ENCODE peak calls at places on chromosomes 13 and 19, in ten cellular contexts. One of them, this sample, is unnamed.

GRCh38 chr13:110106726-110107125 is 200.2 kb downstream of the COL4A1 start:
- DNase-seq in fibroblast of mammary gland: no peak
- DNase-seq in colonic mucosa: no peak
- DNase-seq in OCI-M1: no peak
- DNase-seq in cardiac fibroblast: no peak
- DNase-seq in thoracic aorta: no peak
- DNase-seq in stimulated activated CD4-positive, alpha-beta T cell treated with anti-CD3 and anti-CD28 coated beads, TNF-alpha, amount 100 ng/mL, for 1 hour: no peak
- DNase-seq in lower lobe of right lung: no peak
- DNase-seq in HTR-8/SVneo: no peak
- DNase-seq in AG09319: peak; percentile 22
- DNase-seq in this sample: no peak

GRCh38 chr19:38417544-38418506 is 8.2 kb downstream of the RASGRP4 start:
- DNase-seq in fibroblast of mammary gland: no peak
- DNase-seq in colonic mucosa: peak; percentile 70
- DNase-seq in OCI-M1: peak; percentile 93
- DNase-seq in cardiac fibroblast: no peak
- DNase-seq in thoracic aorta: no peak
- DNase-seq in stimulated activated CD4-positive, alpha-beta T cell treated with anti-CD3 and anti-CD28 coated beads, TNF-alpha, amount 100 ng/mL, for 1 hour: peak; percentile 37
- DNase-seq in lower lobe of right lung: peak; percentile 88
- DNase-seq in HTR-8/SVneo: no peak
- DNase-seq in AG09319: no peak
- DNase-seq in this sample: no peak

GRCh38 chr19:12786149-12786870 is 5.0 kb upstream of the JUNB start:
- DNase-seq in fibroblast of mammary gland: no peak
- DNase-seq in colonic mucosa: peak; percentile 88
- DNase-seq in OCI-M1: peak; percentile 52
- DNase-seq in cardiac fibroblast: no peak
- DNase-seq in thoracic aorta: no peak
- DNase-seq in stimulated activated CD4-positive, alpha-beta T cell treated with anti-CD3 and anti-CD28 coated beads, TNF-alpha, amount 100 ng/mL, for 1 hour: no peak
- DNase-seq in lower lobe of right lung: peak; percentile 94
- DNase-seq in HTR-8/SVneo: no peak
- DNase-seq in AG09319: no peak
- DNase-seq in this sample: no peak

GRCh38 chr19:18194554-18195238 is 1.7 kb downstream of the MPV17L2 start:
- DNase-seq in fibroblast of mammary gland: peak; percentile 57
- DNase-seq in colonic mucosa: peak; percentile 41
- DNase-seq in OCI-M1: no peak
- DNase-seq in cardiac fibroblast: no peak
- DNase-seq in thoracic aorta: no peak
- DNase-seq in stimulated activated CD4-positive, alpha-beta T cell treated with anti-CD3 and anti-CD28 coated beads, TNF-alpha, amount 100 ng/mL, for 1 hour: peak; percentile 15
- DNase-seq in lower lobe of right lung: no peak
- DNase-seq in HTR-8/SVneo: no peak
- DNase-seq in AG09319: no peak
- DNase-seq in this sample: no peak

GRCh38 chr19:21749090-21749489 is 18.3 kb downstream of the ZNF100 start:
- DNase-seq in fibroblast of mammary gland: peak; percentile 27
- DNase-seq in colonic mucosa: no peak
- DNase-seq in OCI-M1: no peak
- DNase-seq in cardiac fibroblast: peak; percentile 53
- DNase-seq in thoracic aorta: no peak
- DNase-seq in stimulated activated CD4-positive, alpha-beta T cell treated with anti-CD3 and anti-CD28 coated beads, TNF-alpha, amount 100 ng/mL, for 1 hour: no peak
- DNase-seq in lower lobe of right lung: no peak
- DNase-seq in HTR-8/SVneo: no peak
- DNase-seq in AG09319: no peak
- DNase-seq in this sample: no peak

GRCh38 chr19:18280247-18281081 is 958 bp downstream of the JUND start:
- DNase-seq in fibroblast of mammary gland: peak; percentile 66
- DNase-seq in colonic mucosa: peak; percentile 81
- DNase-seq in OCI-M1: peak; percentile 69
- DNase-seq in cardiac fibroblast: peak; percentile 77
- DNase-seq in thoracic aorta: no peak
- DNase-seq in stimulated activated CD4-positive, alpha-beta T cell treated with anti-CD3 and anti-CD28 coated beads, TNF-alpha, amount 100 ng/mL, for 1 hour: peak; percentile 65
- DNase-seq in lower lobe of right lung: peak; percentile 90
- DNase-seq in HTR-8/SVneo: peak; percentile 75
- DNase-seq in AG09319: peak; percentile 59
- DNase-seq in this sample: no peak

GRCh38 chr19:35349614-35350521 is 2.2 kb downstream of the FFAR1 start:
- DNase-seq in fibroblast of mammary gland: no peak
- DNase-seq in colonic mucosa: no peak
- DNase-seq in OCI-M1: no peak
- DNase-seq in cardiac fibroblast: no peak
- DNase-seq in thoracic aorta: no peak
- DNase-seq in stimulated activated CD4-positive, alpha-beta T cell treated with anti-CD3 and anti-CD28 coated beads, TNF-alpha, amount 100 ng/mL, for 1 hour: no peak
- DNase-seq in lower lobe of right lung: peak; percentile 37
- DNase-seq in HTR-8/SVneo: no peak
- DNase-seq in AG09319: no peak
- DNase-seq in this sample: no peak

GRCh38 chr13:66618702-66619101 is 611.4 kb downstream of the PCDH9 start:
- DNase-seq in fibroblast of mammary gland: peak; percentile 58
- DNase-seq in colonic mucosa: no peak
- DNase-seq in OCI-M1: peak; percentile 60
- DNase-seq in cardiac fibroblast: peak; percentile 64
- DNase-seq in thoracic aorta: no peak
- DNase-seq in stimulated activated CD4-positive, alpha-beta T cell treated with anti-CD3 and anti-CD28 coated beads, TNF-alpha, amount 100 ng/mL, for 1 hour: no peak
- DNase-seq in lower lobe of right lung: no peak
- DNase-seq in HTR-8/SVneo: peak; percentile 6
- DNase-seq in AG09319: no peak
- DNase-seq in this sample: no peak

GRCh38 chr19:51366050-51366998 is at the start of gene ETFB:
- DNase-seq in fibroblast of mammary gland: peak; percentile 98
- DNase-seq in colonic mucosa: peak; percentile 99
- DNase-seq in OCI-M1: peak; percentile 99
- DNase-seq in cardiac fibroblast: peak; percentile 98
- DNase-seq in thoracic aorta: peak; percentile 99
- DNase-seq in stimulated activated CD4-positive, alpha-beta T cell treated with anti-CD3 and anti-CD28 coated beads, TNF-alpha, amount 100 ng/mL, for 1 hour: peak; percentile 83
- DNase-seq in lower lobe of right lung: peak; percentile 99
- DNase-seq in HTR-8/SVneo: peak; percentile 98
- DNase-seq in AG09319: peak; percentile 96
- DNase-seq in this sample: peak; percentile 88

GRCh38 chr19:18310118-18310909 is 12.6 kb downstream of the LSM4 start:
- DNase-seq in fibroblast of mammary gland: no peak
- DNase-seq in colonic mucosa: peak; percentile 59
- DNase-seq in OCI-M1: no peak
- DNase-seq in cardiac fibroblast: no peak
- DNase-seq in thoracic aorta: no peak
- DNase-seq in stimulated activated CD4-positive, alpha-beta T cell treated with anti-CD3 and anti-CD28 coated beads, TNF-alpha, amount 100 ng/mL, for 1 hour: no peak
- DNase-seq in lower lobe of right lung: no peak
- DNase-seq in HTR-8/SVneo: no peak
- DNase-seq in AG09319: no peak
- DNase-seq in this sample: no peak

GRCh38 chr13:23888658-23889597 is at the start of gene MIPEP:
- DNase-seq in fibroblast of mammary gland: peak; percentile 93
- DNase-seq in colonic mucosa: peak; percentile 95
- DNase-seq in OCI-M1: peak; percentile 93
- DNase-seq in cardiac fibroblast: peak; percentile 96
- DNase-seq in thoracic aorta: peak; percentile 71
- DNase-seq in stimulated activated CD4-positive, alpha-beta T cell treated with anti-CD3 and anti-CD28 coated beads, TNF-alpha, amount 100 ng/mL, for 1 hour: peak; percentile 90
- DNase-seq in lower lobe of right lung: peak; percentile 96
- DNase-seq in HTR-8/SVneo: peak; percentile 77
- DNase-seq in AG09319: peak; percentile 81
- DNase-seq in this sample: peak; percentile 88

GRCh38 chr13:44818428-44818827 is 170.8 kb downstream of the NUFIP1 start:
- DNase-seq in fibroblast of mammary gland: peak; percentile 33
- DNase-seq in colonic mucosa: no peak
- DNase-seq in OCI-M1: peak; percentile 43
- DNase-seq in cardiac fibroblast: peak; percentile 51
- DNase-seq in thoracic aorta: no peak
- DNase-seq in stimulated activated CD4-positive, alpha-beta T cell treated with anti-CD3 and anti-CD28 coated beads, TNF-alpha, amount 100 ng/mL, for 1 hour: no peak
- DNase-seq in lower lobe of right lung: no peak
- DNase-seq in HTR-8/SVneo: peak; percentile 22
- DNase-seq in AG09319: no peak
- DNase-seq in this sample: no peak

GRCh38 chr13:30862707-30863106 is 43.4 kb upstream of the MEDAG start:
- DNase-seq in fibroblast of mammary gland: no peak
- DNase-seq in colonic mucosa: no peak
- DNase-seq in OCI-M1: no peak
- DNase-seq in cardiac fibroblast: peak; percentile 55
- DNase-seq in thoracic aorta: peak; percentile 64
- DNase-seq in stimulated activated CD4-positive, alpha-beta T cell treated with anti-CD3 and anti-CD28 coated beads, TNF-alpha, amount 100 ng/mL, for 1 hour: no peak
- DNase-seq in lower lobe of right lung: peak; percentile 56
- DNase-seq in HTR-8/SVneo: no peak
- DNase-seq in AG09319: no peak
- DNase-seq in this sample: no peak

GRCh38 chr19:40802300-40803169 is 3.5 kb downstream of the EGLN2 start:
- DNase-seq in fibroblast of mammary gland: no peak
- DNase-seq in colonic mucosa: peak; percentile 83
- DNase-seq in OCI-M1: no peak
- DNase-seq in cardiac fibroblast: no peak
- DNase-seq in thoracic aorta: no peak
- DNase-seq in stimulated activated CD4-positive, alpha-beta T cell treated with anti-CD3 and anti-CD28 coated beads, TNF-alpha, amount 100 ng/mL, for 1 hour: no peak
- DNase-seq in lower lobe of right lung: no peak
- DNase-seq in HTR-8/SVneo: no peak
- DNase-seq in AG09319: no peak
- DNase-seq in this sample: no peak

GRCh38 chr19:41111750-41112295 is 2.4 kb upstream of the CYP2F1 start:
- DNase-seq in fibroblast of mammary gland: no peak
- DNase-seq in colonic mucosa: no peak
- DNase-seq in OCI-M1: no peak
- DNase-seq in cardiac fibroblast: no peak
- DNase-seq in thoracic aorta: no peak
- DNase-seq in stimulated activated CD4-positive, alpha-beta T cell treated with anti-CD3 and anti-CD28 coated beads, TNF-alpha, amount 100 ng/mL, for 1 hour: no peak
- DNase-seq in lower lobe of right lung: no peak
- DNase-seq in HTR-8/SVneo: no peak
- DNase-seq in AG09319: no peak
- DNase-seq in this sample: no peak